ENCODE peak calls at places on chromosomes 13 and 19, in four cellular contexts. N is mesendoderm, H is body of pancreas, L is NCI-H1048. Z is an unnamed sample.

GRCh38 chr13:77136902-77137420 is 110.0 kb upstream of the FBXL3 start:
- DNase-seq in N (peak), H (no peak), L (no peak), Z (no peak)

GRCh38 chr19:41377977-41378707 is 1.8 kb downstream of the TMEM91 start:
- DNase-seq in N (peak), H (no peak), L (no peak), Z (peak)

GRCh38 chr19:15935167-15935702 is 906 bp upstream of the CYP4F11 start:
- DNase-seq in N (no peak), H (peak), L (no peak), Z (peak)

GRCh38 chr19:55437410-55437809 is 5.7 kb downstream of the SHISA7 start:
- DNase-seq in N (peak), H (peak), L (peak), Z (peak)

GRCh38 chr13:39410089-39410901 is 192.7 kb downstream of the LHFPL6 start:
- DNase-seq in N (peak), H (no peak), L (no peak), Z (no peak)

GRCh38 chr19:31675187-31675913 is 326.1 kb upstream of the TSHZ3 start:
- DNase-seq in N (no peak), H (no peak), L (no peak), Z (no peak)

GRCh38 chr13:99150575-99151370 is 49.9 kb upstream of the UBAC2 start:
- DNase-seq in N (no peak), H (no peak), L (no peak), Z (no peak)

GRCh38 chr13:73810647-73811046 is 323.6 kb downstream of the KLF12 start:
- DNase-seq in N (no peak), H (no peak), L (no peak), Z (no peak)

GRCh38 chr13:43365042-43365344 is 341.6 kb downstream of the DNAJC15 start:
- DNase-seq in N (no peak), H (no peak), L (no peak), Z (no peak)

GRCh38 chr19:53246498-53246897 is 8.2 kb downstream of the ZNF677 start:
- DNase-seq in N (no peak), H (no peak), L (no peak), Z (no peak)

GRCh38 chr19:48480151-48480475 is 10.9 kb downstream of the CYTH2 start:
- DNase-seq in N (no peak), H (peak), L (no peak), Z (peak)

GRCh38 chr19:57027360-57027759 is 92.4 kb upstream of the USP29 start:
- DNase-seq in N (no peak), H (no peak), L (no peak), Z (no peak)

GRCh38 chr13:111528513-111528912 is 208.1 kb downstream of the TEX29 start:
- DNase-seq in N (no peak), H (no peak), L (no peak), Z (no peak)

GRCh38 chr13:46804391-46804815 is 7.4 kb upstream of the ESD start:
- DNase-seq in N (peak), H (no peak), L (no peak), Z (no peak)

GRCh38 chr13:75769141-75769905 is 133.2 kb downstream of the LMO7 start:
- DNase-seq in N (no peak), H (no peak), L (no peak), Z (no peak)

GRCh38 chr19:39696418-39696817 is 7.9 kb upstream of the LGALS14 start:
- DNase-seq in N (peak), H (no peak), L (no peak), Z (no peak)

GRCh38 chr19:35305181-35305580 is 13.2 kb downstream of the MAG start:
- DNase-seq in N (no peak), H (no peak), L (no peak), Z (no peak)

GRCh38 chr19:18401580-18402112 is 4.2 kb upstream of the LRRC25 start:
- DNase-seq in N (peak), H (no peak), L (no peak), Z (peak)

GRCh38 chr19:13007292-13008045 is 12.2 kb downstream of the NFIX start:
- DNase-seq in N (no peak), H (peak), L (no peak), Z (no peak)

GRCh38 chr19:15091918-15092753 is 10.1 kb downstream of the OR1I1 start:
- DNase-seq in N (peak), H (peak), L (peak), Z (peak)

GRCh38 chr19:54279441-54279962 is 1.4 kb downstream of the LILRB2 start:
- DNase-seq in N (no peak), H (no peak), L (no peak), Z (no peak)

GRCh38 chr13:101845501-101846012 is 393.1 kb downstream of the ITGBL1 start:
- DNase-seq in N (peak), H (no peak), L (no peak), Z (no peak)

GRCh38 chr19:55289117-55289796 is 5.5 kb downstream of the BRSK1 start:
- DNase-seq in N (peak), H (no peak), L (no peak), Z (no peak)

GRCh38 chr13:69579351-69579750 is 528.3 kb upstream of the ATXN8OS start:
- DNase-seq in N (peak), H (no peak), L (no peak), Z (no peak)

GRCh38 chr13:113399755-113400149 is 35.8 kb upstream of the GRTP1 start:
- DNase-seq in N (no peak), H (no peak), L (no peak), Z (no peak)

GRCh38 chr19:3578390-3578789 is 5.6 kb downstream of the HMG20B start:
- DNase-seq in N (no peak), H (no peak), L (no peak), Z (no peak)